ENCODE peak calls at places on chromosomes 12 and 14, in ten cellular contexts. E, F, Z, H, V, G, C, T, W and I are unnamed samples.

GRCh38 chr14:64755661-64756265 is 51.5 kb downstream of the PLEKHG3 start:
- DNase-seq in E (no peak), F (peak), Z (no peak), H (no peak), V (peak), G (no peak), C (no peak), T (peak), W (no peak), I (peak)

GRCh38 chr14:52873694-52874093 is 77.2 kb downstream of the FERMT2 start:
- DNase-seq in E (no peak), F (no peak), Z (no peak), H (no peak), V (no peak), G (no peak), C (no peak), T (peak), W (no peak), I (no peak)

GRCh38 chr12:47775100-47775911 is 2.3 kb downstream of the SLC48A1 start:
- DNase-seq in E (no peak), F (no peak), Z (no peak), H (no peak), V (no peak), G (no peak), C (peak), T (peak), W (no peak), I (no peak)

GRCh38 chr12:40170593-40170992 is 54.2 kb upstream of the LRRK2 start:
- DNase-seq in E (no peak), F (no peak), Z (no peak), H (peak), V (no peak), G (no peak), C (no peak), T (no peak), W (no peak), I (no peak)

GRCh38 chr14:99155173-99155777 is 116.7 kb downstream of the BCL11B start:
- DNase-seq in E (no peak), F (no peak), Z (no peak), H (no peak), V (no peak), G (no peak), C (no peak), T (no peak), W (no peak), I (no peak)

GRCh38 chr12:123532808-123533649 is 490 bp downstream of the RILPL1 start:
- DNase-seq in E (no peak), F (no peak), Z (peak), H (peak), V (peak), G (peak), C (peak), T (peak), W (no peak), I (peak)

GRCh38 chr14:96146131-96146771 is 58.4 kb upstream of the BDKRB2 start:
- DNase-seq in E (no peak), F (no peak), Z (no peak), H (peak), V (no peak), G (no peak), C (peak), T (peak), W (no peak), I (no peak)

GRCh38 chr12:49868952-49869815 is 26.3 kb upstream of the BCDIN3D start:
- DNase-seq in E (peak), F (no peak), Z (no peak), H (peak), V (no peak), G (no peak), C (peak), T (peak), W (no peak), I (peak)

GRCh38 chr14:89947344-89947743 is 7.2 kb downstream of the EFCAB11 start:
- DNase-seq in E (no peak), F (no peak), Z (no peak), H (peak), V (no peak), G (no peak), C (no peak), T (no peak), W (no peak), I (no peak)

GRCh38 chr12:124938606-124939427 is 24.4 kb upstream of the UBC start:
- DNase-seq in E (no peak), F (no peak), Z (peak), H (no peak), V (peak), G (no peak), C (no peak), T (peak), W (peak), I (peak)